ENCODE peak calls at places on chromosomes 3 and 15, in nine cellular contexts. U is cardiac muscle cell, D is H7, J is right atrium auricular region, L is mucosa of descending colon, G is D341Med, P is IMR-90, C is caudate nucleus, Y is brain microvascular endothelial cell. X is an unnamed sample.
A peak's percentile ranks its signal among the peaks of the same experiment; 100 is the strongest.

GRCh38 chr15:65366122-65366892 is 11.5 kb downstream of the IGDCC3 start:
- DNase-seq in U (no peak), D (peak; percentile 60), J (no peak), L (no peak), G (no peak), P (no peak), C (no peak), Y (no peak), X (no peak)

GRCh38 chr3:34212671-34213070 is 414.2 kb downstream of the PDCD6IP start:
- DNase-seq in U (peak; percentile 36), D (no peak), J (no peak), L (no peak), G (no peak), P (peak; percentile 4), C (no peak), Y (no peak), X (no peak)

GRCh38 chr15:100869151-100869999 is 10.3 kb upstream of the ALDH1A3 start:
- DNase-seq in U (no peak), D (peak; percentile 83), J (no peak), L (no peak), G (peak; percentile 47), P (no peak), C (no peak), Y (no peak), X (no peak)

GRCh38 chr15:70277556-70277955 is 179.8 kb upstream of the TLE3 start:
- DNase-seq in U (no peak), D (no peak), J (no peak), L (no peak), G (no peak), P (no peak), C (no peak), Y (no peak), X (no peak)

GRCh38 chr3:167854846-167855245 is 119.3 kb downstream of the SERPINI1 start:
- DNase-seq in U (no peak), D (no peak), J (no peak), L (no peak), G (no peak), P (no peak), C (no peak), Y (no peak), X (no peak)

GRCh38 chr15:78681306-78682012 is 40.4 kb upstream of the CHRNB4 start:
- DNase-seq in U (no peak), D (no peak), J (no peak), L (no peak), G (peak; percentile 91), P (no peak), C (no peak), Y (no peak), X (no peak)

GRCh38 chr15:31571676-31572075 is 245.0 kb downstream of the KLF13 start:
- DNase-seq in U (peak; percentile 10), D (no peak), J (peak; percentile 2), L (no peak), G (no peak), P (peak; percentile 21), C (no peak), Y (no peak), X (no peak)

GRCh38 chr3:196789773-196790419 is 50.2 kb downstream of the PAK2 start:
- DNase-seq in U (no peak), D (no peak), J (no peak), L (no peak), G (no peak), P (no peak), C (no peak), Y (no peak), X (no peak)

GRCh38 chr15:100559330-100559729 is 30.6 kb upstream of the CERS3 start:
- DNase-seq in U (peak; percentile 67), D (no peak), J (peak; percentile 70), L (no peak), G (no peak), P (peak; percentile 81), C (no peak), Y (peak; percentile 31), X (no peak)

GRCh38 chr3:187041362-187042061 is 97.8 kb downstream of the RPL39L start:
- DNase-seq in U (peak; percentile 84), D (no peak), J (no peak), L (no peak), G (no peak), P (peak; percentile 54), C (no peak), Y (peak; percentile 76), X (no peak)

GRCh38 chr3:18423401-18424212 is 1.5 kb downstream of the SATB1 start:
- DNase-seq in U (peak; percentile 64), D (peak; percentile 11), J (peak; percentile 73), L (peak; percentile 69), G (peak; percentile 43), P (peak; percentile 51), C (no peak), Y (peak; percentile 63), X (peak; percentile 47)

X was measured in omental fat pad.